ENCODE peak calls at places on chromosomes 2 and 18, in nine cellular contexts. M is AG10803; Q is activated naive CD4-positive, alpha-beta T cell; I is AG08396; E is activated CD4-positive, alpha-beta T cell treated with anti-CD3 and anti-CD28 coated beads, Interleukin-2, amount 10 ng/mL, durations not matched to agents 24 days and 14 days; S is glutamatergic neuron; K is aorta; L is stimulated activated CD8-positive, alpha-beta memory T cell treated with anti-CD3 and anti-CD28 coated beads, Interleukin-7, amount 100 ng/mL, for 1 hour; B is epithelial cell of proximal tubule. X is an unnamed sample.

GRCh38 chr2:187567126-187567525 is 12.9 kb upstream of the TFPI start:
- DNase-seq in M (peak), Q (no peak), I (peak), E (no peak), S (no peak), K (no peak), L (no peak), B (no peak), X (no peak)

GRCh38 chr18:74715306-74715705 is 117.6 kb downstream of the ZNF407 start:
- DNase-seq in M (no peak), Q (no peak), I (no peak), E (no peak), S (no peak), K (no peak), L (no peak), B (no peak), X (no peak)

GRCh38 chr2:149561309-149561926 is 26.2 kb downstream of the MMADHC start:
- DNase-seq in M (peak), Q (no peak), I (peak), E (peak), S (no peak), K (no peak), L (no peak), B (no peak), X (no peak)

GRCh38 chr18:79611040-79611681 is 68.4 kb upstream of the CTDP1 start:
- DNase-seq in M (peak), Q (no peak), I (peak), E (no peak), S (peak), K (no peak), L (no peak), B (no peak), X (no peak)

GRCh38 chr2:218658671-218659257 is 659 bp downstream of the ZNF142 start:
- DNase-seq in M (peak), Q (no peak), I (peak), E (peak), S (peak), K (no peak), L (no peak), B (no peak), X (no peak)

GRCh38 chr2:227163445-227163997 is 484 bp downstream of the COL4A4 start:
- DNase-seq in M (no peak), Q (no peak), I (peak), E (peak), S (no peak), K (peak), L (no peak), B (no peak), X (no peak)

GRCh38 chr2:226338825-226339224 is 460.8 kb downstream of the IRS1 start:
- DNase-seq in M (peak), Q (no peak), I (no peak), E (no peak), S (no peak), K (no peak), L (no peak), B (no peak), X (no peak)

GRCh38 chr2:239238381-239238780 is 162.4 kb downstream of the HDAC4 start:
- DNase-seq in M (no peak), Q (no peak), I (no peak), E (no peak), S (no peak), K (no peak), L (no peak), B (no peak), X (no peak)

GRCh38 chr2:105824446-105824845 is 79.7 kb downstream of the NCK2 start:
- DNase-seq in M (no peak), Q (no peak), I (no peak), E (no peak), S (no peak), K (no peak), L (no peak), B (no peak), X (no peak)